ENCODE peak calls at places on chromosome 18, in five cellular contexts. One of them, this sample, is unnamed.

GRCh38 chr18:10797882-10798281 is 272.1 kb downstream of the NAPG start:
- DNase-seq in stimulated activated CD4-positive, alpha-beta T cell treated with anti-CD3 and anti-CD28 coated beads, Interleukin-12 subunit alpha, Interleukin-12 subunit beta, amount 100 ng/mL, for 4 hours: no peak
- DNase-seq in NCI-H460: no peak
- DNase-seq in amniotic stem cell: no peak
- DNase-seq in germinal center: no peak
- DNase-seq in this sample: no peak

GRCh38 chr18:43279015-43279758 is 1.9 kb upstream of the SYT4 start:
- DNase-seq in amniotic stem cell: no peak
- DNase-seq in NCI-H460: no peak
- DNase-seq in germinal center: no peak
- DNase-seq in stimulated activated CD4-positive, alpha-beta T cell treated with anti-CD3 and anti-CD28 coated beads, Interleukin-12 subunit alpha, Interleukin-12 subunit beta, amount 100 ng/mL, for 4 hours: no peak
- DNase-seq in this sample: no peak

GRCh38 chr18:42850174-42850766 is 265.2 kb downstream of the RIT2 start:
- DNase-seq in NCI-H460: no peak
- DNase-seq in stimulated activated CD4-positive, alpha-beta T cell treated with anti-CD3 and anti-CD28 coated beads, Interleukin-12 subunit alpha, Interleukin-12 subunit beta, amount 100 ng/mL, for 4 hours: no peak
- DNase-seq in germinal center: no peak
- DNase-seq in amniotic stem cell: no peak
- DNase-seq in this sample: no peak

GRCh38 chr18:11982981-11983380 is 1.7 kb downstream of the IMPA2 start:
- DNase-seq in amniotic stem cell: no peak
- DNase-seq in stimulated activated CD4-positive, alpha-beta T cell treated with anti-CD3 and anti-CD28 coated beads, Interleukin-12 subunit alpha, Interleukin-12 subunit beta, amount 100 ng/mL, for 4 hours: no peak
- DNase-seq in NCI-H460: no peak
- DNase-seq in germinal center: no peak
- DNase-seq in this sample: no peak

GRCh38 chr18:77160515-77160914 is 27.9 kb upstream of the MBP start:
- DNase-seq in amniotic stem cell: no peak
- DNase-seq in germinal center: no peak
- DNase-seq in stimulated activated CD4-positive, alpha-beta T cell treated with anti-CD3 and anti-CD28 coated beads, Interleukin-12 subunit alpha, Interleukin-12 subunit beta, amount 100 ng/mL, for 4 hours: no peak
- DNase-seq in NCI-H460: no peak
- DNase-seq in this sample: no peak

GRCh38 chr18:39647627-39648502 is 2082.3 kb upstream of the CELF4 start:
- DNase-seq in germinal center: no peak
- DNase-seq in stimulated activated CD4-positive, alpha-beta T cell treated with anti-CD3 and anti-CD28 coated beads, Interleukin-12 subunit alpha, Interleukin-12 subunit beta, amount 100 ng/mL, for 4 hours: no peak
- DNase-seq in NCI-H460: no peak
- DNase-seq in amniotic stem cell: no peak
- DNase-seq in this sample: no peak

GRCh38 chr18:715626-716025 is 3.2 kb upstream of the ENOSF1 start:
- DNase-seq in germinal center: no peak
- DNase-seq in amniotic stem cell: peak
- DNase-seq in stimulated activated CD4-positive, alpha-beta T cell treated with anti-CD3 and anti-CD28 coated beads, Interleukin-12 subunit alpha, Interleukin-12 subunit beta, amount 100 ng/mL, for 4 hours: no peak
- DNase-seq in NCI-H460: no peak
- DNase-seq in this sample: no peak

GRCh38 chr18:63074987-63075404 is 244.6 kb downstream of the BCL2 start:
- DNase-seq in NCI-H460: peak
- DNase-seq in amniotic stem cell: peak
- DNase-seq in germinal center: peak
- DNase-seq in stimulated activated CD4-positive, alpha-beta T cell treated with anti-CD3 and anti-CD28 coated beads, Interleukin-12 subunit alpha, Interleukin-12 subunit beta, amount 100 ng/mL, for 4 hours: peak
- DNase-seq in this sample: peak

GRCh38 chr18:26818461-26818860 is 47.0 kb downstream of the AQP4 start:
- DNase-seq in germinal center: no peak
- DNase-seq in amniotic stem cell: no peak
- DNase-seq in stimulated activated CD4-positive, alpha-beta T cell treated with anti-CD3 and anti-CD28 coated beads, Interleukin-12 subunit alpha, Interleukin-12 subunit beta, amount 100 ng/mL, for 4 hours: no peak
- DNase-seq in NCI-H460: no peak
- DNase-seq in this sample: no peak

GRCh38 chr18:25239636-25240468 is 112.1 kb downstream of the ZNF521 start:
- DNase-seq in germinal center: no peak
- DNase-seq in amniotic stem cell: no peak
- DNase-seq in stimulated activated CD4-positive, alpha-beta T cell treated with anti-CD3 and anti-CD28 coated beads, Interleukin-12 subunit alpha, Interleukin-12 subunit beta, amount 100 ng/mL, for 4 hours: no peak
- DNase-seq in NCI-H460: no peak
- DNase-seq in this sample: no peak

GRCh38 chr18:5772706-5773105 is 122.6 kb downstream of the TMEM200C start:
- DNase-seq in stimulated activated CD4-positive, alpha-beta T cell treated with anti-CD3 and anti-CD28 coated beads, Interleukin-12 subunit alpha, Interleukin-12 subunit beta, amount 100 ng/mL, for 4 hours: no peak
- DNase-seq in germinal center: no peak
- DNase-seq in amniotic stem cell: no peak
- DNase-seq in NCI-H460: no peak
- DNase-seq in this sample: no peak

This sample was measured in stimulated activated naive B cell treated with anti-CD40 and anti-IgM and Interleukin-4, amounts not matched to agents 10 μg/mL and 1 μg/mL and 100 μg/mL, for 72 hours.